ENCODE peak calls at places on chromosome 6, in four cellular contexts. K is fibroblast of the aortic adventitia, T is GDM1, U is uterus. P is an unnamed sample.
A peak's percentile ranks its signal among the peaks of the same experiment; 100 is the strongest.

GRCh38 chr6:163369122-163369521 is 45.4 kb upstream of the QKI start:
- DNase-seq in U (no peak), T (no peak), K (no peak), P (no peak)

GRCh38 chr6:115819506-115819905 is 241.2 kb downstream of the FRK start:
- DNase-seq in T (no peak), U (no peak), K (no peak), P (no peak)

GRCh38 chr6:122610690-122611455 is 668 bp downstream of the PKIB start:
- DNase-seq in K (peak; percentile 9), U (no peak), T (no peak), P (peak; percentile 38)

GRCh38 chr6:12751694-12752304 is 35.2 kb downstream of the PHACTR1 start:
- DNase-seq in U (no peak), T (peak; percentile 18), K (peak; percentile 49), P (no peak)

GRCh38 chr6:98716341-98716740 is 118.0 kb upstream of the POU3F2 start:
- DNase-seq in U (no peak), T (no peak), K (no peak), P (no peak)

GRCh38 chr6:40077315-40077714 is 143.1 kb upstream of the MOCS1 start:
- DNase-seq in K (no peak), T (no peak), U (no peak), P (no peak)

GRCh38 chr6:158489441-158489840 is 70.5 kb upstream of the TMEM181 start:
- DNase-seq in U (no peak), T (no peak), K (no peak), P (no peak)

GRCh38 chr6:164188861-164189260 is 774.3 kb downstream of the QKI start:
- DNase-seq in T (no peak), U (no peak), K (no peak), P (no peak)

P was measured in NCI-H1930.